ENCODE peak calls at places on chromosomes 2 and 18, in seven cellular contexts. L is neural progenitor cell, R is fibroblast of lung, I is adipocyte, X is colonic mucosa, K is neuronal stem cell, T is GM23248. M is an unnamed sample.

GRCh38 chr2:62199392-62200125 is 3.6 kb downstream of the B3GNT2 start:
- DNase-seq in L (no peak), R (peak), I (peak), X (no peak), K (no peak), T (peak), M (peak)

GRCh38 chr2:207792244-207792785 is 22.6 kb upstream of the FZD5 start:
- DNase-seq in L (no peak), R (peak), I (peak), X (no peak), K (no peak), T (peak), M (peak)

GRCh38 chr2:128608911-128609880 is 290.5 kb upstream of the HS6ST1 start:
- DNase-seq in L (no peak), R (no peak), I (no peak), X (no peak), K (no peak), T (no peak), M (no peak)

GRCh38 chr2:190815223-190815622 is 65.4 kb upstream of the GLS start:
- DNase-seq in L (no peak), R (no peak), I (no peak), X (peak), K (no peak), T (no peak), M (no peak)

GRCh38 chr2:61775956-61776570 is 77.8 kb downstream of the FAM161A start:
- DNase-seq in L (no peak), R (no peak), I (no peak), X (no peak), K (no peak), T (no peak), M (no peak)

GRCh38 chr2:51795248-51795888 is 763.4 kb upstream of the NRXN1 start:
- DNase-seq in L (peak), R (no peak), I (no peak), X (peak), K (peak), T (no peak), M (peak)

GRCh38 chr2:47488870-47489584 is 86.1 kb downstream of the MSH2 start:
- DNase-seq in L (no peak), R (peak), I (peak), X (no peak), K (no peak), T (peak), M (no peak)

GRCh38 chr2:226578373-226578772 is 221.2 kb downstream of the IRS1 start:
- DNase-seq in L (no peak), R (no peak), I (no peak), X (no peak), K (no peak), T (no peak), M (no peak)

GRCh38 chr18:52334896-52335295 is 5.1 kb upstream of the DCC start:
- DNase-seq in L (no peak), R (peak), I (peak), X (no peak), K (no peak), T (peak), M (no peak)

GRCh38 chr2:119730598-119731278 is 29.0 kb upstream of the PTPN4 start:
- DNase-seq in L (no peak), R (no peak), I (no peak), X (no peak), K (no peak), T (no peak), M (peak)

GRCh38 chr2:156800781-156801366 is 364.7 kb downstream of the GPD2 start:
- DNase-seq in L (no peak), R (peak), I (no peak), X (no peak), K (no peak), T (no peak), M (no peak)

GRCh38 chr2:156797832-156798231 is 361.7 kb downstream of the GPD2 start:
- DNase-seq in L (no peak), R (no peak), I (no peak), X (no peak), K (no peak), T (no peak), M (no peak)

GRCh38 chr2:156800065-156800556 is 363.9 kb downstream of the GPD2 start:
- DNase-seq in L (peak), R (peak), I (no peak), X (no peak), K (peak), T (no peak), M (no peak)

GRCh38 chr2:156803967-156804366 is 367.8 kb downstream of the GPD2 start:
- DNase-seq in L (no peak), R (no peak), I (no peak), X (no peak), K (no peak), T (no peak), M (no peak)

DNA sequence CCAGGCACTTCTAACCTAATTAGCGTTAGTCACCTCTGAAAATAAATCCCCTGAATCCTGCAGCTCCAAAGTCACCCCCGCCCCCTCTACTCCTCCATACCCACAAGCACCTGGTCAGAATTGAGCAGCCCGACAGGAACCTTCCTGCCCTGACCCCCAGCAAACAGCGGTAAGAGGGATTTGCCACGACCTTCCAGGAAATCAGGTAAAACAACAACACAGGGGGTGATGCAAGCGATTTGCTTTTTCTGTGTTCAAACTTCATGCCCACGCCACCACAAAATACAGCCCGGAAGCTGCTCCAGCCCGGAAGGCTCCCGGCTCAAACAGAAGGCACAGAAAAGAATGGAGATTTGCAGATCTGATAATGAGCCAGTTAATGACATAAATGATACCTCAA is 367.1 kb downstream of the GPD2 start:
- DNase-seq in L (peak), R (no peak), I (no peak), X (peak), K (no peak), T (no peak), M (peak)
- H3K4me3 ChIP-seq in L (no peak), R (no peak), I (peak), X (peak), K (no peak), T (no peak), M (no peak)

DNA sequence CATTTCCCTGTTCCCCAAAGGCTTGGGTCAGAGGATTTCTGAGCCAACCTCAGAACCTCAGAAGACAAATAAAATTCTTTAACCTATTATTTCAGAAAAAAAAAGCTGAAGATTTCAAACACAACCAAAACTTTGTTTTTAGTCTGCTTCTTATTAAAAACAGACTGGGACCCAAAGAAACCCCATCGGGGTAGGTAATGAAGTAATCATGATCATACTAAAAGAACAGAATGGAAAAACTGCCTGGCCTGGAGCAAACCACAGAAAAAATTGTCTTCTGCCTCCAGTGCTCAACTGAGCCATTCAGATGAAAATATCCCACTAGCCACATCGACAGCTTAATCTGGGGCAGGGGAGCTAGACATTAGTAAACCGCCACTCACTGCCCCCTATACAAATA is 76.5 kb downstream of the SDC1 start:
- DNase-seq in L (no peak), R (no peak), I (peak), X (no peak), K (no peak), T (peak), M (no peak)
- H3K9ac ChIP-seq in L (no peak), R (no peak), I (peak), X (no peak), K (no peak), T (peak), M (no peak)

DNA sequence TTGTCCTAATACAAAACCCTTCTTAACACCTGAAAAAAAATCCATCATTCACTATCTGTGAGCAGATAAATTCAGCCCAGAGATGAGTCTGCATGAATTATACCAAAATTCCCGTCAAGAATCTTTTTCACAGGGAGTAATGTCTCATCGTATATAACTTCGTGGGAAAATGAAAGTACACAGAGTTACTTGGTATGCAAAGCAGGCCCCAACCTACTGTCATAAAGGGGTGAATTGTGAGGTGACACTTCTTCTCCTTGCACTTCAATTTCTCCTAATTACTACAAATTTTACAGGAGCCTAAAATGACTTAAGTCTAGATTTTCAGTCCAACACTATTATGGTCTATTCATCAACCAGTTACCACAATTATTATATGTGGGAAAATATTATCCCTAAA is 84.6 kb upstream of the CDH20 start:
- DNase-seq in L (no peak), R (no peak), I (no peak), X (no peak), K (no peak), T (no peak), M (no peak)
- H3K4me3 ChIP-seq in L (no peak), R (no peak), I (no peak), X (no peak), K (no peak), T (no peak), M (no peak)

DNA sequence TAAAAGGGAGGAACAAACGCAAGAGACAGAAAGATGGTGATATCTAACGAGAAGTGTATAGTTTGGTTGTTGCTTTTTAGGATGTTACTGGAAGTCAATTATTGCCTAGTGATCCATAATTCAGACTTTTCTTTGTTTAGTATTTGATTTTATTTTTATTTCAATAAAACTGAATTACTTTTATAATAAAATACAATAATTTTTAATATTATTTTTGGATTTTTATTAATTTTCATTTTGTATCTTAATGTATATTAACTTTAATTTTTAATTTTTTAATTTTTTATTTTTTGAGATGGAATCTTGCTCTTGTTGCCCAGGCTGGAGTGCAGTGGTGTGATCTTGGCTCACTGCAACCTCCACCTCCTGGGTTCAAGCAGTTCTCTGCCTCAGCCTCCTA is 55.6 kb downstream of the MTA3 start:
- DNase-seq in L (no peak), R (no peak), I (no peak), X (no peak), K (no peak), T (no peak), M (no peak)
- H3K9ac ChIP-seq in L (no peak), R (no peak), I (no peak), X (no peak), K (no peak), T (no peak), M (no peak)

GRCh38 chr2:215914777-215915165 is 98.6 kb downstream of the MREG start:
- DNase-seq in L (no peak), R (no peak), I (no peak), X (no peak), K (no peak), T (no peak), M (no peak)
- H3K4me3 ChIP-seq in L (no peak), R (no peak), I (no peak), X (no peak), K (no peak), T (no peak), M (no peak)

GRCh38 chr2:26172866-26173595 is at the start of gene GAREM2:
- DNase-seq in L (peak), R (no peak), I (peak), X (no peak), K (peak), T (peak), M (peak)
- H3K9ac ChIP-seq in L (no peak), R (no peak), I (no peak), X (no peak), K (peak), T (no peak), M (peak)

GRCh38 chr2:29459445-29460179 is 344.4 kb downstream of the CLIP4 start:
- DNase-seq in L (no peak), R (peak), I (peak), X (no peak), K (no peak), T (peak), M (no peak)

GRCh38 chr2:29456429-29456828 is 341.2 kb downstream of the CLIP4 start:
- DNase-seq in L (no peak), R (no peak), I (peak), X (no peak), K (no peak), T (no peak), M (no peak)

GRCh38 chr2:29460191-29460590 is 345.0 kb downstream of the CLIP4 start:
- DNase-seq in L (no peak), R (no peak), I (no peak), X (no peak), K (no peak), T (no peak), M (no peak)

GRCh38 chr2:29463181-29463900 is 348.1 kb downstream of the CLIP4 start:
- DNase-seq in L (no peak), R (peak), I (peak), X (no peak), K (no peak), T (peak), M (no peak)

DNA sequence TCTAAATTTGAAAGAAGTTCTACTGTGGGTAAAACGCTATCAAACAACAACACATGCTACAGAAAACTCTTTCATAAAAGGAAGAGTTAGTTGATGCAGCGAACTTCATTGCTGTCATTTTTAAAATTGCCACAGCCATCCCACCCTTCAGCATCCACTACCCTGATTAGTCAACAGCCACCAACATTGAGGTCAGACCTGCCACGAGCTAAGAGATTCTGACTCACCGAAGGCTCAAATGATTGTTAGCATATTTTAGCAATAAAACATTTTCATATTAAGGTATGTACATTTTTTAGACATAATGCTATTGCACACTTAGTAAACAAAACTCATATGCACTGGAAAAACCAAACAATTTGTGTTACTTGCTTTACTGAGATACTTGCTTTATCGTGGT is 347.1 kb downstream of the CLIP4 start:
- DNase-seq in L (no peak), R (no peak), I (peak), X (no peak), K (no peak), T (peak), M (no peak)
- H3K4me3 ChIP-seq in L (no peak), R (no peak), I (no peak), X (no peak), K (no peak), T (peak), M (no peak)

GRCh38 chr2:199572571-199572970 is 114.8 kb upstream of the SATB2 start:
- DNase-seq in L (no peak), R (no peak), I (peak), X (no peak), K (no peak), T (no peak), M (no peak)
- H3K9ac ChIP-seq in L (no peak), R (no peak), I (no peak), X (no peak), K (no peak), T (no peak), M (no peak)

GRCh38 chr2:110718990-110719389 is 13.4 kb upstream of the ACOXL start:
- DNase-seq in L (no peak), R (no peak), I (no peak), X (no peak), K (no peak), T (peak), M (no peak)

GRCh38 chr2:110716959-110717645 is 15.3 kb upstream of the ACOXL start:
- DNase-seq in L (no peak), R (peak), I (no peak), X (no peak), K (no peak), T (peak), M (no peak)

GRCh38 chr2:110720547-110720946 is 11.8 kb upstream of the ACOXL start:
- DNase-seq in L (no peak), R (no peak), I (no peak), X (no peak), K (no peak), T (no peak), M (no peak)

GRCh38 chr2:110718382-110718781 is 14.0 kb upstream of the ACOXL start:
- DNase-seq in L (no peak), R (no peak), I (no peak), X (no peak), K (no peak), T (no peak), M (no peak)

GRCh38 chr2:110717734-110718133 is 14.6 kb upstream of the ACOXL start:
- DNase-seq in L (no peak), R (peak), I (peak), X (no peak), K (no peak), T (peak), M (no peak)
- H3K4me3 ChIP-seq in L (no peak), R (no peak), I (peak), X (no peak), K (no peak), T (no peak), M (no peak)